ENCODE peak calls at places on chromosomes 13 and 19, in ten cellular contexts. N is left ventricle myocardium inferior; V is mammary epithelial cell; G is neuronal stem cell; J is CD8-positive, alpha-beta T cell; U is uterus; P is adrenal gland; L is A549; T is effector memory CD4-positive, alpha-beta T cell; I is fibroblast of lung. F is an unnamed sample. For H3K4me1, the result is how much of the 10 kb centered on the place peaks cover.

GRCh38 chr19:34041922-34042521 is 130.3 kb upstream of the LSM14A start:
- DNase-seq in L (peak), J (peak), P (peak), V (peak), G (peak), I (peak), T (peak), U (peak), N (peak), F (peak)

GRCh38 chr13:45750566-45750965 is 48.4 kb downstream of the CBY2 start:
- DNase-seq in N (no peak), U (no peak), T (no peak), G (no peak), I (no peak), J (no peak), L (no peak), V (no peak), P (no peak), F (peak)

GRCh38 chr13:107721436-107721835 is 493.9 kb downstream of the LIG4 start:
- DNase-seq in L (no peak), P (no peak), T (no peak), I (peak), G (no peak), U (no peak), N (no peak), V (no peak), J (no peak), F (no peak)

GRCh38 chr19:20060282-20060681 is 17.5 kb upstream of the ZNF90 start:
- DNase-seq in T (no peak), V (no peak), P (no peak), L (no peak), U (no peak), J (no peak), G (no peak), N (no peak), I (no peak), F (no peak)

GRCh38 chr13:79336971-79337370 is 69.1 kb downstream of the RBM26 start:
- DNase-seq in N (no peak), L (no peak), P (no peak), V (no peak), T (no peak), J (no peak), I (no peak), G (no peak), U (no peak), F (no peak)

GRCh38 chr13:30108913-30109237 is 198.5 kb downstream of the KATNAL1 start:
- DNase-seq in V (peak), I (no peak), J (no peak), N (no peak), L (no peak), P (no peak), T (no peak), U (no peak), G (no peak), F (peak)

GRCh38 chr19:10812196-10812595 is 23.8 kb downstream of the TMED1 start:
- DNase-seq in T (no peak), N (no peak), G (no peak), L (no peak), U (no peak), P (no peak), I (no peak), J (no peak), V (no peak), F (no peak)

GRCh38 chr13:88085036-88085435 is 413.9 kb downstream of the SLITRK5 start:
- DNase-seq in G (no peak), U (no peak), T (no peak), N (no peak), V (no peak), L (no peak), P (no peak), I (peak), J (no peak), F (no peak)

GRCh38 chr19:39870171-39870971 is 24.2 kb upstream of the FBL start:
- DNase-seq in V (no peak), L (no peak), G (no peak), J (no peak), P (no peak), T (no peak), N (no peak), U (no peak), I (no peak), F (no peak)

GRCh38 chr19:39086401-39086800 is 2.2 kb downstream of the ACP7 start:
- DNase-seq in N (no peak), G (no peak), I (no peak), T (no peak), P (no peak), U (no peak), J (no peak), V (no peak), L (no peak), F (no peak)

GRCh38 chr13:102800145-102801041 is 1.5 kb downstream of the BIVM start:
- DNase-seq in U (peak), J (peak), I (peak), T (peak), V (peak), L (peak), P (peak), N (peak), G (peak), F (peak)

GRCh38 chr19:38665950-38666661 is 18.7 kb downstream of the ACTN4 start:
- DNase-seq in J (no peak), G (peak), V (no peak), L (no peak), I (peak), N (peak), U (peak), P (no peak), T (no peak), F (no peak)

GRCh38 chr13:73089216-73089615 is 30.4 kb downstream of the KLF5 start:
- DNase-seq in U (no peak), N (no peak), P (no peak), T (no peak), G (no peak), I (no peak), V (no peak), J (no peak), L (no peak), F (no peak)

GRCh38 chr19:1468274-1469199 is 10.5 kb downstream of the C19orf25 start:
- DNase-seq in I (peak), P (no peak), V (peak), J (no peak), T (no peak), N (no peak), U (no peak), G (no peak), L (no peak), F (no peak)

GRCh38 chr19:1466018-1466460 is 13.0 kb downstream of the C19orf25 start:
- DNase-seq in L (no peak), I (no peak), U (no peak), N (no peak), P (no peak), G (no peak), J (no peak), T (no peak), V (no peak), F (no peak)

GRCh38 chr19:1466461-1467227 is 12.4 kb downstream of the C19orf25 start:
- DNase-seq in I (no peak), V (no peak), T (no peak), U (no peak), P (no peak), G (no peak), N (no peak), J (no peak), L (no peak), F (no peak)

GRCh38 chr19:1467228-1467511 is 11.8 kb downstream of the C19orf25 start:
- DNase-seq in J (no peak), L (no peak), G (no peak), I (no peak), T (no peak), V (no peak), P (no peak), N (no peak), U (no peak), F (no peak)

GRCh38 chr19:1467512-1468273 is 11.3 kb downstream of the C19orf25 start:
- DNase-seq in I (no peak), G (no peak), P (no peak), N (no peak), J (no peak), V (no peak), L (no peak), T (no peak), U (no peak), F (no peak)
- H3K4me1 ChIP-seq in I (under half), G (under half), P (half or more), N (half or more), J (half or more), V (half or more), L (under half), T (half or more), U (half or more), F (under half)

GRCh38 chr19:18840288-18841260 is 8.8 kb downstream of the UPF1 start:
- DNase-seq in P (no peak), V (no peak), G (no peak), N (no peak), L (no peak), J (no peak), I (no peak), T (no peak), U (no peak), F (no peak)
- H3K4me1 ChIP-seq in P (half or more), V (under half), G (under half), N (half or more), L (under half), J (half or more), I (under half), T (half or more), U (under half), F (under half)

GRCh38 chr13:106520205-106521004 is 15.1 kb downstream of the EFNB2 start:
- DNase-seq in T (no peak), V (no peak), I (peak), G (no peak), N (no peak), L (no peak), U (no peak), P (no peak), J (no peak), F (no peak)
- H3K4me1 ChIP-seq in T (under half), V (under half), I (under half), G (under half), N (under half), L (under half), U (under half), P (under half), J (under half), F (under half)

GRCh38 chr13:48590141-48590863 is 57.4 kb upstream of the RCBTB2 start:
- DNase-seq in P (no peak), I (no peak), G (no peak), L (no peak), U (no peak), J (no peak), V (no peak), N (no peak), T (no peak), F (no peak)

GRCh38 chr13:48588120-48588519 is 55.2 kb upstream of the RCBTB2 start:
- DNase-seq in L (no peak), I (no peak), N (no peak), V (no peak), T (no peak), U (no peak), P (no peak), J (no peak), G (no peak), F (no peak)

GRCh38 chr13:48585456-48585840 is 52.6 kb upstream of the RCBTB2 start:
- DNase-seq in I (peak), N (no peak), V (peak), J (no peak), L (no peak), P (no peak), G (peak), U (peak), T (no peak), F (peak)

GRCh38 chr13:48583859-48584311 is 51.0 kb upstream of the RCBTB2 start:
- DNase-seq in P (no peak), L (no peak), G (no peak), V (no peak), N (no peak), U (no peak), I (no peak), J (no peak), T (no peak), F (no peak)

GRCh38 chr13:48586591-48587103 is 53.8 kb upstream of the RCBTB2 start:
- DNase-seq in U (peak), J (no peak), P (no peak), I (peak), V (no peak), T (no peak), N (peak), G (no peak), L (no peak), F (no peak)
- H3K4me1 ChIP-seq in U (under half), J (under half), P (under half), I (under half), V (under half), T (under half), N (under half), G (under half), L (under half), F (under half)

GRCh38 chr13:110301606-110302131 is 5.3 kb downstream of the COL4A1 start:
- DNase-seq in L (no peak), P (no peak), U (peak), T (no peak), J (no peak), V (no peak), N (no peak), I (peak), G (no peak), F (no peak)

GRCh38 chr13:110302986-110303385 is 4.0 kb downstream of the COL4A1 start:
- DNase-seq in J (no peak), V (no peak), L (no peak), U (peak), P (no peak), I (no peak), G (no peak), N (no peak), T (no peak), F (no peak)

GRCh38 chr13:110303644-110304043 is 3.3 kb downstream of the COL4A1 start:
- DNase-seq in I (no peak), G (no peak), V (no peak), T (no peak), L (no peak), N (no peak), U (no peak), J (no peak), P (no peak), F (no peak)

GRCh38 chr13:110301083-110301482 is 5.9 kb downstream of the COL4A1 start:
- DNase-seq in L (no peak), U (peak), P (no peak), T (no peak), I (no peak), J (no peak), G (no peak), V (no peak), N (no peak), F (no peak)

DNA sequence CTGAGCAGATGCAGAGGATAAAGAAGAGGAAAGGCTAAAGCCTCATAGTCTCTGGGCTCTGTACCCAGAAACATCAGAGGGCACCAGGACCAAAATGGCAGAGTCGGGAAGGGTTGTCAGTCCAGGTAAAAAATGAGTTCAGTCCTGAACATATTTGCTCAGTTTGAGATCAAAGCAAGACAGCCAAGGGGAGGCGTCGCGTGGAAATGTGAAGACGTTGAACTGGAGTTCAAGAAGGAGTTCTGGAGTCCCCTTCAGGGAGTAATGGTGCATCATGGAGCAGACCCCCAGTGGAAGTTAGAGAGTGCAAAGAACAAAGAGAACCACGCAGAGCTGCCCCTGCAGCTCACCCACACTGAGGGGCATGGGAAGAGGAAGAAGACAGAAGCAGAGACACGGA is 4.8 kb downstream of the COL4A1 start:
- DNase-seq in P (no peak), G (no peak), I (no peak), N (no peak), U (peak), L (no peak), T (no peak), V (no peak), J (no peak), F (no peak)
- H3K4me1 ChIP-seq in P (under half), G (under half), I (under half), N (half or more), U (under half), L (under half), T (under half), V (under half), J (under half), F (under half)

F was measured in HAP-1.